ENCODE peak calls at places on chromosomes 16 and 17, in seven cellular contexts. One of them, this sample, is unnamed.

GRCh38 chr16:3051009-3051408 is 4.6 kb downstream of the MMP25 start:
- DNase-seq in psoas muscle: no peak
- DNase-seq in left lung: no peak
- DNase-seq in pancreas: no peak
- DNase-seq in breast epithelium: no peak
- DNase-seq in lower lobe of right lung: no peak
- DNase-seq in CD8-positive, alpha-beta T cell: no peak
- DNase-seq in this sample: no peak

GRCh38 chr16:21276090-21276489 is 2.0 kb downstream of the CRYM start:
- DNase-seq in psoas muscle: no peak
- DNase-seq in left lung: no peak
- DNase-seq in pancreas: no peak
- DNase-seq in breast epithelium: no peak
- DNase-seq in lower lobe of right lung: no peak
- DNase-seq in CD8-positive, alpha-beta T cell: no peak
- DNase-seq in this sample: no peak

GRCh38 chr17:156094-156621 is 18.8 kb downstream of the SCGB1C2 start:
- DNase-seq in psoas muscle: peak; percentile 25
- DNase-seq in left lung: peak; percentile 68
- DNase-seq in pancreas: peak; percentile 26
- DNase-seq in breast epithelium: no peak
- DNase-seq in lower lobe of right lung: peak; percentile 41
- DNase-seq in CD8-positive, alpha-beta T cell: no peak
- DNase-seq in this sample: peak; percentile 71

GRCh38 chr16:2036200-2036966 is 9.7 kb downstream of the NHERF2 start:
- DNase-seq in psoas muscle: no peak
- DNase-seq in left lung: peak; percentile 75
- DNase-seq in pancreas: peak; percentile 29
- DNase-seq in breast epithelium: no peak
- DNase-seq in lower lobe of right lung: no peak
- DNase-seq in CD8-positive, alpha-beta T cell: no peak
- DNase-seq in this sample: no peak

GRCh38 chr16:27759947-27760844 is 210.3 kb downstream of the KATNIP start:
- DNase-seq in psoas muscle: no peak
- DNase-seq in left lung: no peak
- DNase-seq in pancreas: no peak
- DNase-seq in breast epithelium: no peak
- DNase-seq in lower lobe of right lung: peak; percentile 54
- DNase-seq in CD8-positive, alpha-beta T cell: no peak
- DNase-seq in this sample: no peak

GRCh38 chr17:73284906-73285602 is 23.4 kb upstream of the CPSF4L start:
- DNase-seq in psoas muscle: no peak
- DNase-seq in left lung: peak; percentile 50
- DNase-seq in pancreas: no peak
- DNase-seq in breast epithelium: no peak
- DNase-seq in lower lobe of right lung: no peak
- DNase-seq in CD8-positive, alpha-beta T cell: no peak
- DNase-seq in this sample: no peak

GRCh38 chr16:8950580-8951077 is 13.1 kb downstream of the USP7 start:
- DNase-seq in psoas muscle: no peak
- DNase-seq in left lung: no peak
- DNase-seq in pancreas: peak; percentile 32
- DNase-seq in breast epithelium: no peak
- DNase-seq in lower lobe of right lung: no peak
- DNase-seq in CD8-positive, alpha-beta T cell: no peak
- DNase-seq in this sample: no peak

GRCh38 chr17:9360610-9361571 is 214.7 kb downstream of the STX8 start:
- DNase-seq in psoas muscle: peak; percentile 70
- DNase-seq in left lung: no peak
- DNase-seq in pancreas: no peak
- DNase-seq in breast epithelium: no peak
- DNase-seq in lower lobe of right lung: no peak
- DNase-seq in CD8-positive, alpha-beta T cell: no peak
- DNase-seq in this sample: no peak

GRCh38 chr17:78839173-78839761 is 1.3 kb downstream of the USP36 start:
- DNase-seq in psoas muscle: no peak
- DNase-seq in left lung: no peak
- DNase-seq in pancreas: no peak
- DNase-seq in breast epithelium: no peak
- DNase-seq in lower lobe of right lung: no peak
- DNase-seq in CD8-positive, alpha-beta T cell: no peak
- DNase-seq in this sample: no peak

GRCh38 chr16:49902908-49903307 is 47.0 kb upstream of the ZNF423 start:
- DNase-seq in psoas muscle: peak; percentile 26
- DNase-seq in left lung: no peak
- DNase-seq in pancreas: no peak
- DNase-seq in breast epithelium: no peak
- DNase-seq in lower lobe of right lung: no peak
- DNase-seq in CD8-positive, alpha-beta T cell: no peak
- DNase-seq in this sample: no peak

GRCh38 chr17:41772218-41772585 is 14.3 kb downstream of the JUP start:
- DNase-seq in psoas muscle: no peak
- DNase-seq in left lung: peak; percentile 87
- DNase-seq in pancreas: peak; percentile 80
- DNase-seq in breast epithelium: peak; percentile 76
- DNase-seq in lower lobe of right lung: peak; percentile 85
- DNase-seq in CD8-positive, alpha-beta T cell: no peak
- DNase-seq in this sample: no peak

GRCh38 chr17:9022553-9023388 is 1.5 kb downstream of the NTN1 start:
- DNase-seq in psoas muscle: no peak
- DNase-seq in left lung: peak; percentile 77
- DNase-seq in pancreas: peak; percentile 58
- DNase-seq in breast epithelium: no peak
- DNase-seq in lower lobe of right lung: no peak
- DNase-seq in CD8-positive, alpha-beta T cell: no peak
- DNase-seq in this sample: peak; percentile 51

GRCh38 chr17:74201250-74201649 is 2.2 kb upstream of the RPL38 start:
- DNase-seq in psoas muscle: no peak
- DNase-seq in left lung: no peak
- DNase-seq in pancreas: no peak
- DNase-seq in breast epithelium: no peak
- DNase-seq in lower lobe of right lung: no peak
- DNase-seq in CD8-positive, alpha-beta T cell: no peak
- DNase-seq in this sample: no peak

GRCh38 chr16:88306860-88307545 is 75.8 kb upstream of the ZNF469 start:
- DNase-seq in psoas muscle: peak; percentile 49
- DNase-seq in left lung: no peak
- DNase-seq in pancreas: no peak
- DNase-seq in breast epithelium: peak; percentile 39
- DNase-seq in lower lobe of right lung: no peak
- DNase-seq in CD8-positive, alpha-beta T cell: no peak
- DNase-seq in this sample: no peak

GRCh38 chr16:11229906-11230305 is 26.1 kb downstream of the SOCS1 start:
- DNase-seq in psoas muscle: no peak
- DNase-seq in left lung: no peak
- DNase-seq in pancreas: peak; percentile 57
- DNase-seq in breast epithelium: peak; percentile 91
- DNase-seq in lower lobe of right lung: no peak
- DNase-seq in CD8-positive, alpha-beta T cell: no peak
- DNase-seq in this sample: no peak

GRCh38 chr16:50354629-50355456 is 13.9 kb downstream of the BRD7 start:
- DNase-seq in psoas muscle: no peak
- DNase-seq in left lung: no peak
- DNase-seq in pancreas: no peak
- DNase-seq in breast epithelium: no peak
- DNase-seq in lower lobe of right lung: no peak
- DNase-seq in CD8-positive, alpha-beta T cell: no peak
- DNase-seq in this sample: no peak

GRCh38 chr17:78997881-78998280 is 11.7 kb downstream of the CANT1 start:
- DNase-seq in psoas muscle: no peak
- DNase-seq in left lung: no peak
- DNase-seq in pancreas: no peak
- DNase-seq in breast epithelium: no peak
- DNase-seq in lower lobe of right lung: no peak
- DNase-seq in CD8-positive, alpha-beta T cell: no peak
- DNase-seq in this sample: peak; percentile 61

GRCh38 chr16:57191056-57191536 is 5.0 kb downstream of the RSPRY1 start:
- DNase-seq in psoas muscle: no peak
- DNase-seq in left lung: no peak
- DNase-seq in pancreas: no peak
- DNase-seq in breast epithelium: no peak
- DNase-seq in lower lobe of right lung: no peak
- DNase-seq in CD8-positive, alpha-beta T cell: no peak
- DNase-seq in this sample: no peak

GRCh38 chr17:29618272-29619065 is 4.2 kb downstream of the CORO6 start:
- DNase-seq in psoas muscle: no peak
- DNase-seq in left lung: peak; percentile 44
- DNase-seq in pancreas: peak; percentile 23
- DNase-seq in breast epithelium: no peak
- DNase-seq in lower lobe of right lung: no peak
- DNase-seq in CD8-positive, alpha-beta T cell: no peak
- DNase-seq in this sample: no peak

GRCh38 chr17:41048441-41048840 is 1.3 kb upstream of the KRTAP2-1 start:
- DNase-seq in psoas muscle: no peak
- DNase-seq in left lung: no peak
- DNase-seq in pancreas: no peak
- DNase-seq in breast epithelium: no peak
- DNase-seq in lower lobe of right lung: no peak
- DNase-seq in CD8-positive, alpha-beta T cell: no peak
- DNase-seq in this sample: no peak

GRCh38 chr17:76481091-76481655 is 13.8 kb downstream of the AANAT start:
- DNase-seq in psoas muscle: no peak
- DNase-seq in left lung: no peak
- DNase-seq in pancreas: peak; percentile 19
- DNase-seq in breast epithelium: no peak
- DNase-seq in lower lobe of right lung: no peak
- DNase-seq in CD8-positive, alpha-beta T cell: no peak
- DNase-seq in this sample: no peak

GRCh38 chr16:74281285-74281684 is 15.3 kb upstream of the PSMD7 start:
- DNase-seq in psoas muscle: no peak
- DNase-seq in left lung: no peak
- DNase-seq in pancreas: no peak
- DNase-seq in breast epithelium: no peak
- DNase-seq in lower lobe of right lung: no peak
- DNase-seq in CD8-positive, alpha-beta T cell: no peak
- DNase-seq in this sample: no peak

GRCh38 chr16:88772871-88773811 is 11.9 kb downstream of the PIEZO1 start:
- DNase-seq in psoas muscle: peak; percentile 76
- DNase-seq in left lung: no peak
- DNase-seq in pancreas: peak; percentile 72
- DNase-seq in breast epithelium: peak; percentile 55
- DNase-seq in lower lobe of right lung: peak; percentile 47
- DNase-seq in CD8-positive, alpha-beta T cell: no peak
- DNase-seq in this sample: peak; percentile 82

GRCh38 chr17:40727447-40728231 is 24.1 kb upstream of the KRT24 start:
- DNase-seq in psoas muscle: no peak
- DNase-seq in left lung: no peak
- DNase-seq in pancreas: no peak
- DNase-seq in breast epithelium: no peak
- DNase-seq in lower lobe of right lung: no peak
- DNase-seq in CD8-positive, alpha-beta T cell: no peak
- DNase-seq in this sample: no peak

DNA sequence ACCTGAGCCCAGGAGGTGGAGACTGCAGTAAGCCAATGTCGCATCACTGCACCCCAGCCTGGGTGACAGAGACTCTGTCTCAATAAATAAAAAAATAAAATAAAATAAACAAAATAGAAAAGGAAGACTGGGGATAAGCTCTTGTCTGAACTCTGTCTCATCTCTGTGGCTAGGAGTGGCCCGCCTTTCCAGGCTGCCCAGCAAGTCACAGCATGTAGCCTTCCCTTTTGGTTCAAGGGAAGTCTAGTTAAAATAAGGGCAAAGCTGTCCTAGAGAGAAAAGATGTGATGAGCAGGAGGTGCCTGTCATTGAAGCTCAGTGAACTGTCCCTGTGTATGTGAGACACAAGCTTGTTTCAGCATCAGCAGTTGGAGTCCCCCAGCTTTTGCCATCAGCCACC is 2.7 kb upstream of the GFAP start:
- DNase-seq in psoas muscle: no peak
- DNase-seq in left lung: peak; percentile 10
- DNase-seq in pancreas: no peak
- DNase-seq in breast epithelium: no peak
- DNase-seq in lower lobe of right lung: peak; percentile 28
- DNase-seq in CD8-positive, alpha-beta T cell: no peak
- DNase-seq in this sample: peak; percentile 31
- H3K4me3 ChIP-seq in psoas muscle: no peak overlapping the region
- H3K4me3 ChIP-seq in left lung: no peak overlapping the region
- H3K4me3 ChIP-seq in pancreas: no peak overlapping the region
- H3K4me3 ChIP-seq in breast epithelium: no peak overlapping the region
- H3K4me3 ChIP-seq in lower lobe of right lung: no peak overlapping the region
- H3K4me3 ChIP-seq in CD8-positive, alpha-beta T cell: no peak overlapping the region
- H3K4me3 ChIP-seq in this sample: no peak overlapping the region

DNA sequence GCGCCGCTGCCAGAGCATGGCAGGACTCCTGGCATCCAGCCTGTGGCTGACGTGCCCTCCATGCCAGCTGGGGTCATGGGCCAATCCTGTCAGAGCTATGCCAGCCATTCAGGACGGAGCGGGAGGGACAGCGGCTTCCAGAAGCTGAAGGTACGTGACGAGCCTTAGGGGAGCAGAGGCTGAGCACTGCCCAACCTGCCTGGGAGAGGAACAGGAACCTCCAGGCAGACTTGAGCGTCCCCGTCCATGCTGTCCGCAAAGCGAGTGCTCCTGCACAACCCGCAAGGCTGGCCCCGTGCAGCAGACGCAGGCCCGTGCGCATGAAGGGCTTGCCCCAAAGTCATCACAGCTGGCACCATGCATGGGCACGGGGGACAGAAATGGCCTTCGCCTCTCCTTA is 21.5 kb downstream of the NDUFAF8 start:
- DNase-seq in psoas muscle: no peak
- DNase-seq in left lung: no peak
- DNase-seq in pancreas: peak; percentile 34
- DNase-seq in breast epithelium: no peak
- DNase-seq in lower lobe of right lung: no peak
- DNase-seq in CD8-positive, alpha-beta T cell: no peak
- DNase-seq in this sample: no peak
- H3K36me3 ChIP-seq in psoas muscle: peaks cover 68% of the 10 kb centered on the region
- H3K36me3 ChIP-seq in left lung: no peaks in the 10 kb centered on the region
- H3K36me3 ChIP-seq in pancreas: no peaks in the 10 kb centered on the region
- H3K36me3 ChIP-seq in breast epithelium: no peaks in the 10 kb centered on the region
- H3K36me3 ChIP-seq in lower lobe of right lung: peaks cover 88% of the 10 kb centered on the region
- H3K36me3 ChIP-seq in CD8-positive, alpha-beta T cell: peaks cover 33% of the 10 kb centered on the region
- H3K36me3 ChIP-seq in this sample: peaks cover 7% of the 10 kb centered on the region

GRCh38 chr17:45125509-45125908 is 6.8 kb downstream of the PLCD3 start:
- DNase-seq in psoas muscle: no peak
- DNase-seq in left lung: no peak
- DNase-seq in pancreas: no peak
- DNase-seq in breast epithelium: no peak
- DNase-seq in lower lobe of right lung: no peak
- DNase-seq in CD8-positive, alpha-beta T cell: no peak
- DNase-seq in this sample: no peak
- H3K4me1 ChIP-seq in psoas muscle: peaks cover 62% of the 10 kb centered on the region
- H3K4me1 ChIP-seq in left lung: peaks cover 65% of the 10 kb centered on the region
- H3K4me1 ChIP-seq in pancreas: no peaks in the 10 kb centered on the region
- H3K4me1 ChIP-seq in breast epithelium: peaks cover 6% of the 10 kb centered on the region
- H3K4me1 ChIP-seq in lower lobe of right lung: peaks cover 57% of the 10 kb centered on the region
- H3K4me1 ChIP-seq in CD8-positive, alpha-beta T cell: no peaks in the 10 kb centered on the region
- H3K4me1 ChIP-seq in this sample: peaks cover 3% of the 10 kb centered on the region

DNA sequence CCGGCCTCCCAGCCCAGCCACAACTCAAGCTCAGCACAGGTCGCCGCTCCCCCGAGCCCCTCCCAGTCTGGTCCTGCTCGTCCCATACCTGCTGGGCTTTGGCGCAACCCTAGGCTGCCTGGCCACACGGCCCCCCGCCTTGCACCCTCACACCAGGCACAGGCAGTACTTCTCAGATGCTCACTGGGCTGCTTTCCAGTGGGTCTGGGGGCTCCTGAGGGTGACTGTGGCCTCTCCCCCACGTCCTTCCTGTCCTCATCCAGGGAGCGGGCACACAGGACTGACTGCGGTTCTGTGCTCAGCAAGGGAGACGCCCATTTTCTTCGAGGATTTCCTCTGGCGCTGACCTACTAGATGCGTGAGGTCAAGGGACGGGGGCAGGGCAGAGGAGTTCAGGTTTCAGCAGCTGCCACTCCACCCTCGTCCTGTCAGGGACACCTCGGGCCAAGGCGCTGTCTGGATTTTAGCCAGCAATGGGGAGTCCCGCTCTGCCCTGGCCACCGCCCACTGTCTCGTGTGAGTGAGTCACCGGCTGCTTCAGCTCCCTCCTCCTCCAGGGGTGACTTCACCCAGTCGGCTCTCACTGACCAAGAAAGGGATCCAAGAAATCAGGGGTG is 115.8 kb downstream of the NPIPB11 start:
- DNase-seq in psoas muscle: peak; percentile 99
- DNase-seq in left lung: peak; percentile 98
- DNase-seq in pancreas: peak; percentile 98
- DNase-seq in breast epithelium: peak; percentile 97
- DNase-seq in lower lobe of right lung: peak; percentile 97
- DNase-seq in CD8-positive, alpha-beta T cell: peak; percentile 36
- DNase-seq in this sample: peak; percentile 98
- H3K4me3 ChIP-seq in psoas muscle: peak overlapping the region; percentile 30
- H3K4me3 ChIP-seq in left lung: peak overlapping the region; percentile 20
- H3K4me3 ChIP-seq in pancreas: peak overlapping the region; percentile 28
- H3K4me3 ChIP-seq in breast epithelium: peak overlapping the region; percentile 17
- H3K4me3 ChIP-seq in lower lobe of right lung: peak overlapping the region; percentile 31
- H3K4me3 ChIP-seq in CD8-positive, alpha-beta T cell: no peak overlapping the region
- H3K4me3 ChIP-seq in this sample: no peak overlapping the region